ENCODE peak calls at places on chromosomes 1 and 21, in eight cellular contexts. X, G, W, O, P, B, A and K are unnamed samples.

GRCh38 chr1:154328318-154329151 is 3.2 kb downstream of the ATP8B2 start:
- DNase-seq in X (peak), G (peak), W (peak), O (no peak), P (peak), B (peak), A (no peak), K (no peak)

GRCh38 chr1:153288634-153289275 is 24.0 kb downstream of the PGLYRP3 start:
- DNase-seq in X (no peak), G (no peak), W (no peak), O (no peak), P (peak), B (peak), A (peak), K (no peak)

GRCh38 chr1:110011527-110012041 is 22.8 kb upstream of the STRIP1 start:
- DNase-seq in X (no peak), G (no peak), W (no peak), O (no peak), P (peak), B (no peak), A (peak), K (no peak)

GRCh38 chr21:42561742-42562141 is 48.1 kb downstream of the SLC37A1 start:
- DNase-seq in X (no peak), G (peak), W (no peak), O (no peak), P (no peak), B (no peak), A (no peak), K (no peak)

GRCh38 chr1:6511056-6511455 is 19.6 kb upstream of the PLEKHG5 start:
- DNase-seq in X (peak), G (no peak), W (no peak), O (no peak), P (no peak), B (no peak), A (no peak), K (no peak)

GRCh38 chr1:40662864-40663263 is 2.6 kb downstream of the RIMS3 start:
- DNase-seq in X (no peak), G (no peak), W (no peak), O (no peak), P (no peak), B (no peak), A (peak), K (peak)

GRCh38 chr1:15350151-15350550 is 59.5 kb upstream of the EFHD2 start:
- DNase-seq in X (no peak), G (no peak), W (no peak), O (no peak), P (peak), B (no peak), A (no peak), K (no peak)

GRCh38 chr1:182629674-182630073 is 25.5 kb upstream of the RGS16 start:
- DNase-seq in X (no peak), G (no peak), W (no peak), O (no peak), P (no peak), B (peak), A (no peak), K (no peak)

GRCh38 chr1:117225931-117226330 is 15.2 kb upstream of the VTCN1 start:
- DNase-seq in X (no peak), G (no peak), W (no peak), O (no peak), P (no peak), B (no peak), A (peak), K (no peak)

GRCh38 chr1:220001095-220001501 is 45.2 kb downstream of the EPRS1 start:
- DNase-seq in X (no peak), G (no peak), W (no peak), O (no peak), P (no peak), B (no peak), A (peak), K (no peak)

GRCh38 chr1:226026833-226027232 is 27.7 kb upstream of the SDE2 start:
- DNase-seq in X (no peak), G (peak), W (no peak), O (no peak), P (no peak), B (no peak), A (no peak), K (no peak)

GRCh38 chr1:58548381-58548780 is 1.9 kb upstream of the OMA1 start:
- DNase-seq in X (no peak), G (no peak), W (no peak), O (no peak), P (no peak), B (no peak), A (no peak), K (no peak)